ENCODE peak calls at places on chromosomes 1 and 21, in seven cellular contexts. G is left ventricle myocardium superior, D is spleen, Y is thyroid gland, L is GM23248, U is cardiac fibroblast, S is tibial nerve. V is an unnamed sample.

GRCh38 chr1:93670141-93670540 is 11.5 kb downstream of the BCAR3 start:
- DNase-seq in G (peak), D (no peak), Y (peak), L (peak), U (peak), S (no peak), V (peak)

GRCh38 chr1:195590649-195591048 is 1017.6 kb downstream of the KCNT2 start:
- DNase-seq in G (no peak), D (no peak), Y (no peak), L (no peak), U (no peak), S (no peak), V (no peak)

GRCh38 chr1:157241185-157241538 is 103.0 kb upstream of the ETV3 start:
- DNase-seq in G (no peak), D (no peak), Y (no peak), L (no peak), U (no peak), S (no peak), V (no peak)

GRCh38 chr21:36205962-36206361 is 49.3 kb downstream of the DOP1B start:
- DNase-seq in G (no peak), D (no peak), Y (no peak), L (no peak), U (no peak), S (no peak), V (no peak)

GRCh38 chr1:185495898-185496297 is 178.9 kb upstream of the IVNS1ABP start:
- DNase-seq in G (no peak), D (no peak), Y (no peak), L (no peak), U (no peak), S (no peak), V (no peak)

GRCh38 chr1:204507317-204508105 is 8.7 kb upstream of the MDM4 start:
- DNase-seq in G (no peak), D (no peak), Y (peak), L (peak), U (peak), S (no peak), V (peak)

GRCh38 chr1:235366286-235366685 is 941 bp upstream of the TBCE start:
- DNase-seq in G (no peak), D (no peak), Y (no peak), L (no peak), U (no peak), S (no peak), V (no peak)

GRCh38 chr1:85571830-85572229 is 8.7 kb upstream of the CCN1 start:
- DNase-seq in G (no peak), D (no peak), Y (no peak), L (no peak), U (no peak), S (no peak), V (peak)

V was measured in iris pigment epithelial cell.